ENCODE peak calls at places on chromosomes 2 and 18, in four cellular contexts. One of them, this sample, is unnamed.

GRCh38 chr2:190655113-190655512 is 6.2 kb downstream of the NAB1 start:
- DNase-seq in A549: no peak
- DNase-seq in H1: no peak
- DNase-seq in K562: no peak
- DNase-seq in this sample: no peak

GRCh38 chr2:27717070-27717453 is 53.4 kb downstream of the SLC4A1AP start:
- DNase-seq in K562: peak; percentile 26
- DNase-seq in A549: peak; percentile 87
- DNase-seq in H1: no peak
- DNase-seq in this sample: no peak

GRCh38 chr18:48996901-48997463 is 46.2 kb upstream of the SMAD7 start:
- DNase-seq in A549: peak; percentile 91
- DNase-seq in K562: no peak
- DNase-seq in H1: no peak
- DNase-seq in this sample: peak; percentile 47

GRCh38 chr2:174699993-174700766 is 64.1 kb downstream of the CHRNA1 start:
- DNase-seq in A549: peak; percentile 57
- DNase-seq in H1: no peak
- DNase-seq in K562: peak; percentile 70
- DNase-seq in this sample: peak; percentile 40

GRCh38 chr18:21997207-21998143 is 171.9 kb upstream of the GATA6 start:
- DNase-seq in H1: no peak
- DNase-seq in K562: peak; percentile 65
- DNase-seq in A549: peak; percentile 47
- DNase-seq in this sample: peak; percentile 48

GRCh38 chr2:20640411-20641122 is 10.3 kb downstream of the HS1BP3 start:
- DNase-seq in A549: no peak
- DNase-seq in H1: no peak
- DNase-seq in K562: no peak
- DNase-seq in this sample: no peak

GRCh38 chr2:171564463-171564862 is 42.2 kb downstream of the CYBRD1 start:
- DNase-seq in K562: no peak
- DNase-seq in H1: no peak
- DNase-seq in A549: no peak
- DNase-seq in this sample: no peak

GRCh38 chr2:198774576-198774975 is 683.2 kb downstream of the SATB2 start:
- DNase-seq in K562: no peak
- DNase-seq in H1: no peak
- DNase-seq in A549: no peak
- DNase-seq in this sample: no peak

GRCh38 chr18:765764-766549 is 46.1 kb downstream of the YES1 start:
- DNase-seq in H1: no peak
- DNase-seq in A549: no peak
- DNase-seq in K562: peak; percentile 48
- DNase-seq in this sample: no peak

GRCh38 chr2:171432969-171433762 is 624 bp downstream of the METTL8 start:
- DNase-seq in A549: peak; percentile 77
- DNase-seq in K562: peak; percentile 87
- DNase-seq in H1: no peak
- DNase-seq in this sample: peak; percentile 83

GRCh38 chr18:7598167-7599062 is 31.3 kb downstream of the PTPRM start:
- DNase-seq in A549: no peak
- DNase-seq in K562: no peak
- DNase-seq in H1: no peak
- DNase-seq in this sample: no peak

GRCh38 chr2:230411484-230412368 is 4.3 kb upstream of the SP100 start:
- DNase-seq in H1: peak; percentile 72
- DNase-seq in A549: peak; percentile 30
- DNase-seq in K562: peak; percentile 64
- DNase-seq in this sample: peak; percentile 62

GRCh38 chr18:71899707-71900483 is 644.2 kb downstream of the CBLN2 start:
- DNase-seq in H1: no peak
- DNase-seq in A549: no peak
- DNase-seq in K562: no peak
- DNase-seq in this sample: no peak

GRCh38 chr18:56815926-56816325 is 164.8 kb downstream of the WDR7 start:
- DNase-seq in A549: peak; percentile 82
- DNase-seq in H1: no peak
- DNase-seq in K562: no peak
- DNase-seq in this sample: peak; percentile 48

GRCh38 chr2:232363784-232364615 is 14.6 kb upstream of the ALPP start:
- DNase-seq in A549: no peak
- DNase-seq in H1: peak; percentile 34
- DNase-seq in K562: no peak
- DNase-seq in this sample: no peak

GRCh38 chr18:5527603-5528002 is 16.2 kb downstream of the EPB41L3 start:
- DNase-seq in A549: no peak
- DNase-seq in K562: no peak
- DNase-seq in H1: no peak
- DNase-seq in this sample: no peak

GRCh38 chr2:263774-264492 is at the start of gene SH3YL1:
- DNase-seq in A549: peak; percentile 14
- DNase-seq in H1: no peak
- DNase-seq in K562: no peak
- DNase-seq in this sample: no peak

GRCh38 chr2:46493241-46493970 is 14.0 kb downstream of the TMEM247 start:
- DNase-seq in K562: no peak
- DNase-seq in A549: peak; percentile 49
- DNase-seq in H1: no peak
- DNase-seq in this sample: no peak

GRCh38 chr2:222862915-222863544 is 2.2 kb downstream of the ACSL3 start:
- DNase-seq in H1: no peak
- DNase-seq in A549: no peak
- DNase-seq in K562: no peak
- DNase-seq in this sample: no peak

GRCh38 chr2:95053543-95053942 is 28.0 kb downstream of the MAL start:
- DNase-seq in H1: peak; percentile 61
- DNase-seq in A549: peak; percentile 37
- DNase-seq in K562: peak; percentile 33
- DNase-seq in this sample: peak; percentile 33

GRCh38 chr2:9060819-9061218 is 57.3 kb upstream of the MBOAT2 start:
- DNase-seq in H1: no peak
- DNase-seq in A549: no peak
- DNase-seq in K562: no peak
- DNase-seq in this sample: no peak

GRCh38 chr2:36559221-36559942 is 38.6 kb downstream of the FEZ2 start:
- DNase-seq in K562: no peak
- DNase-seq in H1: no peak
- DNase-seq in A549: no peak
- DNase-seq in this sample: no peak

GRCh38 chr2:27154990-27155615 is 6.3 kb downstream of the TCF23 start:
- DNase-seq in K562: no peak
- DNase-seq in H1: no peak
- DNase-seq in A549: no peak
- DNase-seq in this sample: no peak

GRCh38 chr18:56086176-56086575 is 498.2 kb upstream of the TCF4 start:
- DNase-seq in A549: no peak
- DNase-seq in H1: no peak
- DNase-seq in K562: no peak
- DNase-seq in this sample: no peak

GRCh38 chr2:3505771-3506170 is 13.6 kb downstream of the ADI1 start:
- DNase-seq in H1: no peak
- DNase-seq in A549: no peak
- DNase-seq in K562: no peak
- DNase-seq in this sample: no peak

GRCh38 chr2:217182996-217183395 is 323.1 kb upstream of the TNP1 start:
- DNase-seq in H1: no peak
- DNase-seq in A549: no peak
- DNase-seq in K562: no peak
- DNase-seq in this sample: no peak

GRCh38 chr2:95359035-95359434 is 43.5 kb upstream of the FAHD2A start:
- DNase-seq in K562: no peak
- DNase-seq in A549: no peak
- DNase-seq in H1: no peak
- DNase-seq in this sample: no peak

GRCh38 chr2:20635698-20636584 is 15.0 kb downstream of the HS1BP3 start:
- DNase-seq in A549: peak; percentile 78
- DNase-seq in H1: peak; percentile 96
- DNase-seq in K562: peak; percentile 84
- DNase-seq in this sample: peak; percentile 74

GRCh38 chr18:79570266-79571201 is 109.1 kb upstream of the CTDP1 start:
- DNase-seq in K562: no peak
- DNase-seq in H1: peak; percentile 40
- DNase-seq in A549: no peak
- DNase-seq in this sample: no peak

GRCh38 chr2:239158641-239159475 is 242.0 kb downstream of the HDAC4 start:
- DNase-seq in K562: peak; percentile 48
- DNase-seq in H1: no peak
- DNase-seq in A549: peak; percentile 15
- DNase-seq in this sample: no peak

GRCh38 chr2:175253871-175254270 is 72.4 kb upstream of the ATP5MC3 start:
- DNase-seq in A549: no peak
- DNase-seq in K562: no peak
- DNase-seq in H1: no peak
- DNase-seq in this sample: no peak

GRCh38 chr2:167581961-167582574 is 665.3 kb downstream of the STK39 start:
- DNase-seq in K562: no peak
- DNase-seq in A549: no peak
- DNase-seq in H1: no peak
- DNase-seq in this sample: no peak

GRCh38 chr18:47036298-47036874 is 965 bp upstream of the ELOA2 start:
- DNase-seq in H1: no peak
- DNase-seq in K562: peak; percentile 39
- DNase-seq in A549: peak; percentile 29
- DNase-seq in this sample: peak; percentile 28

GRCh38 chr2:129705105-129705504 is 274.4 kb upstream of the RAB6C start:
- DNase-seq in K562: no peak
- DNase-seq in H1: no peak
- DNase-seq in A549: no peak
- DNase-seq in this sample: no peak

GRCh38 chr2:53969285-53970094 is 1.3 kb downstream of the PSME4 start:
- DNase-seq in K562: peak; percentile 72
- DNase-seq in A549: peak; percentile 81
- DNase-seq in H1: no peak
- DNase-seq in this sample: peak; percentile 95

GRCh38 chr18:75422341-75422910 is 5.1 kb downstream of the SMIM21 start:
- DNase-seq in K562: no peak
- DNase-seq in H1: no peak
- DNase-seq in A549: no peak
- DNase-seq in this sample: no peak
- TF ChIP-seq PHF8 in K562: no peak
- TF ChIP-seq PHF8 in H1: no peak
- TF ChIP-seq PHF8 in A549: no peak
- TF ChIP-seq PHF8 in this sample: no peak

GRCh38 chr18:38587571-38587970 is 1022.0 kb upstream of the CELF4 start:
- DNase-seq in A549: no peak
- DNase-seq in H1: no peak
- DNase-seq in K562: no peak
- DNase-seq in this sample: no peak
- TF ChIP-seq PHF8 in A549: no peak
- TF ChIP-seq PHF8 in H1: no peak
- TF ChIP-seq PHF8 in K562: no peak
- TF ChIP-seq PHF8 in this sample: no peak

DNA sequence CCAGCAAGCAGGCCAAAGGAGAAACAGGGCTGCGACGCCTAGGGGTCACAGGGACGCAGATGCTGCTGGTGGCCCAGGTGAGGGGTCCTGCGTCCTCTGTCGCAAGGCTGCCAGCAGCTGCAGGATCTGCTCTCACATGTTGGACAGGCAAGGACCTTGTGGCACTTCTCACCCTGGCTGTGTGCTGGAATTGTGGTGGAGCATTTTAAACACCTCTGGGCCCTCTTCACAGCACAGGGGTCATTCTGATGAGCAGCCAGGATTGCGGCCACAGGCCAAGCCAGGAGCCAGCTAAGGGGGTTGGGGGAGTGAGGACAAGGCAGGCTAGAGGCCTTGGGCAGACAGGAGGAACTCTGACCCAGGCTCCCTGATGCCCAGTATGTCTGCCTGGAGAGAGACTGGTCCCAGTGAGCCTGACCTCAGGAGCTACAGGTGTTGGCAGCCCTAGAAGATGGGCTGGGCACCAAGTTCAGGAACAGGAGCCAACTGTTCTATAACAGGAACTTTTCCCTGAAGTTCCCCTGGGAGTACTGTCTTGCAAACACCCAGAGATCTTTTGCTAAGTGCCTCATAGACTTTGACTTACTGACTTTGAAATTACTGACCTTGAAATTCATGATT is 40.2 kb downstream of the EFR3B start:
- DNase-seq in K562: no peak
- DNase-seq in H1: no peak
- DNase-seq in A549: no peak
- DNase-seq in this sample: no peak
- TF ChIP-seq PHF8 in K562: no peak
- TF ChIP-seq PHF8 in H1: no peak
- TF ChIP-seq PHF8 in A549: no peak
- TF ChIP-seq PHF8 in this sample: no peak

GRCh38 chr18:11268691-11269686 is 119.6 kb upstream of the PIEZO2 start:
- DNase-seq in A549: no peak
- DNase-seq in K562: no peak
- DNase-seq in H1: no peak
- DNase-seq in this sample: no peak
- TF ChIP-seq PHF8 in A549: no peak
- TF ChIP-seq PHF8 in K562: no peak
- TF ChIP-seq PHF8 in H1: no peak
- TF ChIP-seq PHF8 in this sample: no peak

DNA sequence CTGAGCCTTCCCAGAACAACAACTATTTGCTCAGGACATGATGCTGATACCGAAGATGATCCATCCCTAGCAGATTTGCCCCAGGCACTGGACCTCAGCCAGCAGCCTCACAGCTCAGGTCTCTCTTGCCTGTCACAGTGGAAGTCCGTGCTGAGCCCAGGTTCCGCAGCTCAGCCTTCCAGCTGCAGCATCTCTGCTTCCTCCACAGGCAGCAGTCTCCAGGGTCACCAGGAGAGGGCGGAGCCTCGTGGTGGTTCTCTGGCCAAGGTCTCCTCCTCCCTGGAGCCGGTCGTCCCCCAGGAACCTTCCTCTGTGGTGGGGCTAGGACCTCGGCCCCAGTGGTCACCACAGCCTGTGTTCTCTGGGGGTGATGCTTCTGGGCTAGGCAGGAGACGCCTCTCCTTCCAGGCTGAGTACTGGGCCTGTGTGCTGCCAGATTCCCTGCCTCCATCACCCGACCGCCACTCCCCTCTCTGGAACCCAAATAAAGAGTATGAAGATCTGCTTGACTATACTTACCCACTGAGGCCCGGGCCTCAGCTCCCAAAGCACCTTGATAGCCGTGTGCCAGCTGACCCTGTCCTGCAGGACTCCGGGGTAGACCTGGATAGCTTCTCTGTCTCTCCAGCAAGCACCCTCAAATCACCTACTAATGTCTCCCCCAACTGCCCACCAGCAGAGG is 15.4 kb downstream of the CEP68 start:
- DNase-seq in A549: peak; percentile 36
- DNase-seq in K562: peak; percentile 46
- DNase-seq in H1: peak; percentile 61
- DNase-seq in this sample: no peak
- TF ChIP-seq PHF8 in A549: no peak
- TF ChIP-seq PHF8 in K562: no peak
- TF ChIP-seq PHF8 in H1: no peak
- TF ChIP-seq PHF8 in this sample: no peak

GRCh38 chr2:126359494-126359893 is 296.5 kb upstream of the GYPC start:
- DNase-seq in A549: peak; percentile 15
- DNase-seq in K562: peak; percentile 25
- DNase-seq in H1: no peak
- DNase-seq in this sample: no peak
- TF ChIP-seq PHF8 in A549: no peak
- TF ChIP-seq PHF8 in K562: no peak
- TF ChIP-seq PHF8 in H1: no peak
- TF ChIP-seq PHF8 in this sample: no peak

This sample was measured in HepG2.